ENCODE peak calls at places on chromosomes 12 and 14, in six cellular contexts. C, U, N, Y, B and I are unnamed samples.

GRCh38 chr12:77751939-77752338 is 78.8 kb upstream of the NAV3 start:
- DNase-seq in U (no peak), Y (no peak), C (no peak), N (peak), B (no peak), I (peak)

GRCh38 chr12:58608711-58609110 is 311.6 kb downstream of the LRIG3 start:
- DNase-seq in U (no peak), N (no peak), B (no peak), Y (no peak), C (no peak), I (no peak)

GRCh38 chr14:64193821-64194220 is 100.3 kb downstream of the ESR2 start:
- DNase-seq in Y (no peak), B (no peak), C (no peak), U (no peak), N (no peak), I (no peak)

GRCh38 chr14:94880140-94880539 is 110.2 kb upstream of the GSC start:
- DNase-seq in U (no peak), B (no peak), C (no peak), Y (no peak), N (no peak), I (no peak)

GRCh38 chr14:89249296-89249565 is 167.8 kb downstream of the FOXN3 start:
- DNase-seq in N (no peak), C (no peak), Y (no peak), U (no peak), B (peak), I (no peak)

GRCh38 chr12:20491290-20491689 is 123.0 kb downstream of the PDE3A start:
- DNase-seq in C (no peak), U (no peak), Y (no peak), N (no peak), B (no peak), I (no peak)

GRCh38 chr12:76890407-76891143 is 11.8 kb upstream of the CSRP2 start:
- DNase-seq in B (peak), C (peak), N (no peak), Y (no peak), U (peak), I (no peak)

GRCh38 chr12:67772276-67773169 is 124.0 kb downstream of the DYRK2 start:
- DNase-seq in Y (peak), B (no peak), U (peak), N (no peak), C (no peak), I (no peak)

GRCh38 chr14:22332671-22333407 is 256.2 kb downstream of the DAD1 start:
- DNase-seq in N (no peak), C (no peak), B (no peak), Y (no peak), U (no peak), I (no peak)

GRCh38 chr14:59478540-59478939 is 5.7 kb downstream of the L3HYPDH start:
- DNase-seq in N (no peak), U (no peak), Y (no peak), B (no peak), C (no peak), I (no peak)

GRCh38 chr12:66514581-66514980 is 164.3 kb downstream of the GRIP1 start:
- DNase-seq in U (no peak), Y (no peak), N (no peak), C (no peak), B (peak), I (no peak)

GRCh38 chr12:1809606-1810140 is 10.7 kb upstream of the LRTM2 start:
- DNase-seq in C (no peak), B (no peak), Y (no peak), N (no peak), U (no peak), I (no peak)

GRCh38 chr12:537772-538171 is 78.0 kb downstream of the B4GALNT3 start:
- DNase-seq in C (no peak), U (no peak), B (peak), Y (peak), N (no peak), I (no peak)

GRCh38 chr12:93198086-93198485 is 179.6 kb upstream of the NUDT4 start:
- DNase-seq in C (no peak), N (no peak), U (no peak), Y (no peak), B (peak), I (peak)

GRCh38 chr14:48536318-48536717 is 860.9 kb upstream of the MDGA2 start:
- DNase-seq in Y (peak), B (no peak), C (no peak), N (no peak), U (no peak), I (no peak)

GRCh38 chr12:89752331-89752730 is 43.7 kb upstream of the ATP2B1 start:
- DNase-seq in B (no peak), U (no peak), N (no peak), C (no peak), Y (no peak), I (no peak)

GRCh38 chr12:77625441-77625840 is 205.3 kb upstream of the NAV3 start:
- DNase-seq in Y (no peak), C (no peak), N (peak), B (peak), U (no peak), I (no peak)

GRCh38 chr12:54622463-54623183 is 12.1 kb downstream of the LACRT start:
- DNase-seq in N (no peak), B (no peak), C (no peak), Y (no peak), U (no peak), I (no peak)

GRCh38 chr14:36767603-36768281 is 106.1 kb downstream of the PAX9 start:
- DNase-seq in U (no peak), Y (no peak), C (no peak), B (peak), N (no peak), I (no peak)

GRCh38 chr14:35292770-35293561 is 784 bp downstream of the PSMA6 start:
- DNase-seq in N (no peak), B (peak), C (no peak), U (no peak), Y (no peak), I (no peak)

GRCh38 chr14:24277606-24278321 is 6.4 kb upstream of the RABGGTA start:
- DNase-seq in Y (no peak), C (no peak), B (no peak), N (no peak), U (no peak), I (no peak)

GRCh38 chr12:132872975-132873421 is 14.4 kb downstream of the CHFR start:
- DNase-seq in N (no peak), U (no peak), Y (no peak), B (no peak), C (peak), I (no peak)

GRCh38 chr14:102055181-102055901 is 31.5 kb downstream of the HSP90AA1 start:
- DNase-seq in Y (peak), C (no peak), N (no peak), U (no peak), B (peak), I (no peak)

GRCh38 chr12:2682301-2683282 is 112.2 kb upstream of the FKBP4 start:
- DNase-seq in C (peak), U (no peak), N (peak), Y (peak), B (peak), I (peak)

GRCh38 chr14:89445252-89445973 is 28.4 kb upstream of the FOXN3 start:
- DNase-seq in U (no peak), B (peak), Y (no peak), N (no peak), C (peak), I (no peak)

GRCh38 chr12:123571343-123571813 is 13.0 kb upstream of the TMED2 start:
- DNase-seq in U (no peak), C (no peak), B (peak), Y (peak), N (no peak), I (peak)

GRCh38 chr12:47094804-47095203 is 15.0 kb upstream of the AMIGO2 start:
- DNase-seq in C (no peak), U (no peak), N (no peak), Y (no peak), B (peak), I (no peak)

GRCh38 chr12:30926243-30927209 is at the start of gene TSPAN11:
- DNase-seq in C (peak), Y (no peak), N (no peak), U (peak), B (peak), I (no peak)

GRCh38 chr12:130934753-130935152 is 19.0 kb upstream of the ADGRD1 start:
- DNase-seq in Y (no peak), C (no peak), B (no peak), N (no peak), U (no peak), I (no peak)